ENCODE peak calls at places on chromosomes 1 and 21, in ten cellular contexts. One of them, this sample, is unnamed.

GRCh38 chr1:27863552-27863943 is 8.8 kb upstream of the THEMIS2 start:
- DNase-seq in Kasumi-1: peak
- DNase-seq in lower leg skin: no peak
- DNase-seq in GM20000: no peak
- DNase-seq in HCEC 1CT: no peak
- DNase-seq in endothelial cell: no peak
- DNase-seq in NCI-H446: no peak
- DNase-seq in NCI-H774: no peak
- DNase-seq in NAMALWA: no peak
- DNase-seq in stimulated activated CD8-positive, alpha-beta memory T cell treated with anti-CD3 and anti-CD28 coated beads, Interleukin-15, amount 100 ng/mL, for 4 hours: no peak
- DNase-seq in this sample: peak

GRCh38 chr21:41482321-41482720 is 25.6 kb downstream of the TMPRSS2 start:
- DNase-seq in Kasumi-1: no peak
- DNase-seq in lower leg skin: no peak
- DNase-seq in GM20000: no peak
- DNase-seq in HCEC 1CT: no peak
- DNase-seq in endothelial cell: no peak
- DNase-seq in NCI-H446: no peak
- DNase-seq in NCI-H774: no peak
- DNase-seq in NAMALWA: no peak
- DNase-seq in stimulated activated CD8-positive, alpha-beta memory T cell treated with anti-CD3 and anti-CD28 coated beads, Interleukin-15, amount 100 ng/mL, for 4 hours: no peak
- DNase-seq in this sample: no peak

GRCh38 chr1:92211166-92211565 is 6.5 kb upstream of the C1orf146 start:
- DNase-seq in Kasumi-1: peak
- DNase-seq in lower leg skin: no peak
- DNase-seq in GM20000: no peak
- DNase-seq in HCEC 1CT: peak
- DNase-seq in endothelial cell: no peak
- DNase-seq in NCI-H446: no peak
- DNase-seq in NCI-H774: no peak
- DNase-seq in NAMALWA: no peak
- DNase-seq in stimulated activated CD8-positive, alpha-beta memory T cell treated with anti-CD3 and anti-CD28 coated beads, Interleukin-15, amount 100 ng/mL, for 4 hours: no peak
- DNase-seq in this sample: no peak

GRCh38 chr1:184298321-184299052 is 88.3 kb upstream of the C1orf21 start:
- DNase-seq in Kasumi-1: no peak
- DNase-seq in lower leg skin: no peak
- DNase-seq in GM20000: no peak
- DNase-seq in HCEC 1CT: no peak
- DNase-seq in endothelial cell: no peak
- DNase-seq in NCI-H446: peak
- DNase-seq in NCI-H774: no peak
- DNase-seq in NAMALWA: no peak
- DNase-seq in stimulated activated CD8-positive, alpha-beta memory T cell treated with anti-CD3 and anti-CD28 coated beads, Interleukin-15, amount 100 ng/mL, for 4 hours: no peak
- DNase-seq in this sample: no peak

GRCh38 chr1:239654998-239655397 is 268.6 kb downstream of the CHRM3 start:
- DNase-seq in Kasumi-1: peak
- DNase-seq in lower leg skin: no peak
- DNase-seq in GM20000: no peak
- DNase-seq in HCEC 1CT: no peak
- DNase-seq in endothelial cell: no peak
- DNase-seq in NCI-H446: no peak
- DNase-seq in NCI-H774: no peak
- DNase-seq in NAMALWA: no peak
- DNase-seq in stimulated activated CD8-positive, alpha-beta memory T cell treated with anti-CD3 and anti-CD28 coated beads, Interleukin-15, amount 100 ng/mL, for 4 hours: no peak
- DNase-seq in this sample: no peak

GRCh38 chr1:165877940-165878556 is 50.6 kb downstream of the UCK2 start:
- DNase-seq in Kasumi-1: no peak
- DNase-seq in lower leg skin: no peak
- DNase-seq in GM20000: peak
- DNase-seq in HCEC 1CT: no peak
- DNase-seq in endothelial cell: no peak
- DNase-seq in NCI-H446: no peak
- DNase-seq in NCI-H774: no peak
- DNase-seq in NAMALWA: peak
- DNase-seq in stimulated activated CD8-positive, alpha-beta memory T cell treated with anti-CD3 and anti-CD28 coated beads, Interleukin-15, amount 100 ng/mL, for 4 hours: no peak
- DNase-seq in this sample: no peak

GRCh38 chr1:62391369-62391971 is 45.4 kb upstream of the USP1 start:
- DNase-seq in Kasumi-1: peak
- DNase-seq in lower leg skin: no peak
- DNase-seq in GM20000: peak
- DNase-seq in HCEC 1CT: peak
- DNase-seq in endothelial cell: peak
- DNase-seq in NCI-H446: no peak
- DNase-seq in NCI-H774: no peak
- DNase-seq in NAMALWA: peak
- DNase-seq in stimulated activated CD8-positive, alpha-beta memory T cell treated with anti-CD3 and anti-CD28 coated beads, Interleukin-15, amount 100 ng/mL, for 4 hours: no peak
- DNase-seq in this sample: peak

GRCh38 chr1:7564097-7564496 is 207.0 kb upstream of the VAMP3 start:
- DNase-seq in Kasumi-1: no peak
- DNase-seq in lower leg skin: no peak
- DNase-seq in GM20000: no peak
- DNase-seq in HCEC 1CT: no peak
- DNase-seq in endothelial cell: no peak
- DNase-seq in NCI-H446: no peak
- DNase-seq in NCI-H774: no peak
- DNase-seq in NAMALWA: no peak
- DNase-seq in stimulated activated CD8-positive, alpha-beta memory T cell treated with anti-CD3 and anti-CD28 coated beads, Interleukin-15, amount 100 ng/mL, for 4 hours: no peak
- DNase-seq in this sample: no peak

GRCh38 chr1:60657926-60658325 is 424.4 kb upstream of the NFIA start:
- DNase-seq in Kasumi-1: no peak
- DNase-seq in lower leg skin: no peak
- DNase-seq in GM20000: no peak
- DNase-seq in HCEC 1CT: no peak
- DNase-seq in endothelial cell: no peak
- DNase-seq in NCI-H446: no peak
- DNase-seq in NCI-H774: no peak
- DNase-seq in NAMALWA: no peak
- DNase-seq in stimulated activated CD8-positive, alpha-beta memory T cell treated with anti-CD3 and anti-CD28 coated beads, Interleukin-15, amount 100 ng/mL, for 4 hours: no peak
- DNase-seq in this sample: no peak

GRCh38 chr1:89945852-89946476 is 48.9 kb upstream of the ZNF326 start:
- DNase-seq in Kasumi-1: no peak
- DNase-seq in lower leg skin: no peak
- DNase-seq in GM20000: peak
- DNase-seq in HCEC 1CT: peak
- DNase-seq in endothelial cell: no peak
- DNase-seq in NCI-H446: no peak
- DNase-seq in NCI-H774: no peak
- DNase-seq in NAMALWA: no peak
- DNase-seq in stimulated activated CD8-positive, alpha-beta memory T cell treated with anti-CD3 and anti-CD28 coated beads, Interleukin-15, amount 100 ng/mL, for 4 hours: no peak
- DNase-seq in this sample: no peak

GRCh38 chr1:61638296-61638695 is 86.6 kb downstream of the TM2D1 start:
- DNase-seq in Kasumi-1: no peak
- DNase-seq in lower leg skin: peak
- DNase-seq in GM20000: no peak
- DNase-seq in HCEC 1CT: peak
- DNase-seq in endothelial cell: no peak
- DNase-seq in NCI-H446: no peak
- DNase-seq in NCI-H774: no peak
- DNase-seq in NAMALWA: no peak
- DNase-seq in stimulated activated CD8-positive, alpha-beta memory T cell treated with anti-CD3 and anti-CD28 coated beads, Interleukin-15, amount 100 ng/mL, for 4 hours: no peak
- DNase-seq in this sample: no peak

GRCh38 chr1:101051688-101052638 is 26.4 kb upstream of the DPH5 start:
- DNase-seq in Kasumi-1: no peak
- DNase-seq in lower leg skin: no peak
- DNase-seq in GM20000: peak
- DNase-seq in HCEC 1CT: no peak
- DNase-seq in endothelial cell: no peak
- DNase-seq in NCI-H446: no peak
- DNase-seq in NCI-H774: no peak
- DNase-seq in NAMALWA: peak
- DNase-seq in stimulated activated CD8-positive, alpha-beta memory T cell treated with anti-CD3 and anti-CD28 coated beads, Interleukin-15, amount 100 ng/mL, for 4 hours: no peak
- DNase-seq in this sample: peak

GRCh38 chr1:238340989-238341388 is 450.3 kb upstream of the ZP4 start:
- DNase-seq in Kasumi-1: no peak
- DNase-seq in lower leg skin: no peak
- DNase-seq in GM20000: no peak
- DNase-seq in HCEC 1CT: no peak
- DNase-seq in endothelial cell: no peak
- DNase-seq in NCI-H446: no peak
- DNase-seq in NCI-H774: no peak
- DNase-seq in NAMALWA: no peak
- DNase-seq in stimulated activated CD8-positive, alpha-beta memory T cell treated with anti-CD3 and anti-CD28 coated beads, Interleukin-15, amount 100 ng/mL, for 4 hours: no peak
- DNase-seq in this sample: no peak

GRCh38 chr1:31234309-31234708 is 5.4 kb downstream of the NKAIN1 start:
- DNase-seq in Kasumi-1: no peak
- DNase-seq in lower leg skin: no peak
- DNase-seq in GM20000: no peak
- DNase-seq in HCEC 1CT: no peak
- DNase-seq in endothelial cell: no peak
- DNase-seq in NCI-H446: no peak
- DNase-seq in NCI-H774: no peak
- DNase-seq in NAMALWA: no peak
- DNase-seq in stimulated activated CD8-positive, alpha-beta memory T cell treated with anti-CD3 and anti-CD28 coated beads, Interleukin-15, amount 100 ng/mL, for 4 hours: no peak
- DNase-seq in this sample: no peak

GRCh38 chr1:7962011-7962335 is 462 bp downstream of the PARK7 start:
- DNase-seq in Kasumi-1: peak
- DNase-seq in lower leg skin: no peak
- DNase-seq in GM20000: peak
- DNase-seq in HCEC 1CT: no peak
- DNase-seq in endothelial cell: no peak
- DNase-seq in NCI-H446: no peak
- DNase-seq in NCI-H774: no peak
- DNase-seq in NAMALWA: peak
- DNase-seq in stimulated activated CD8-positive, alpha-beta memory T cell treated with anti-CD3 and anti-CD28 coated beads, Interleukin-15, amount 100 ng/mL, for 4 hours: no peak
- DNase-seq in this sample: no peak

GRCh38 chr1:99472893-99473292 is 173.0 kb upstream of the PALMD start:
- DNase-seq in Kasumi-1: no peak
- DNase-seq in lower leg skin: no peak
- DNase-seq in GM20000: no peak
- DNase-seq in HCEC 1CT: no peak
- DNase-seq in endothelial cell: no peak
- DNase-seq in NCI-H446: no peak
- DNase-seq in NCI-H774: no peak
- DNase-seq in NAMALWA: no peak
- DNase-seq in stimulated activated CD8-positive, alpha-beta memory T cell treated with anti-CD3 and anti-CD28 coated beads, Interleukin-15, amount 100 ng/mL, for 4 hours: no peak
- DNase-seq in this sample: no peak

GRCh38 chr1:170734412-170735175 is 70.7 kb downstream of the PRRX1 start:
- DNase-seq in Kasumi-1: no peak
- DNase-seq in lower leg skin: no peak
- DNase-seq in GM20000: no peak
- DNase-seq in HCEC 1CT: peak
- DNase-seq in endothelial cell: no peak
- DNase-seq in NCI-H446: no peak
- DNase-seq in NCI-H774: no peak
- DNase-seq in NAMALWA: no peak
- DNase-seq in stimulated activated CD8-positive, alpha-beta memory T cell treated with anti-CD3 and anti-CD28 coated beads, Interleukin-15, amount 100 ng/mL, for 4 hours: no peak
- DNase-seq in this sample: no peak

GRCh38 chr1:44664730-44665370 is 9.4 kb downstream of the TMEM53 start:
- DNase-seq in Kasumi-1: peak
- DNase-seq in lower leg skin: no peak
- DNase-seq in GM20000: peak
- DNase-seq in HCEC 1CT: no peak
- DNase-seq in endothelial cell: no peak
- DNase-seq in NCI-H446: no peak
- DNase-seq in NCI-H774: no peak
- DNase-seq in NAMALWA: no peak
- DNase-seq in stimulated activated CD8-positive, alpha-beta memory T cell treated with anti-CD3 and anti-CD28 coated beads, Interleukin-15, amount 100 ng/mL, for 4 hours: peak
- DNase-seq in this sample: no peak